ENCODE peak calls at places on chromosome 20, in six cellular contexts. Y is PC-3, F is GM12878, B is HepG2, E is neural progenitor cell, H is mammary epithelial cell. X is an unnamed sample.

GRCh38 chr20:15768370-15768741 is 804.9 kb downstream of the KIF16B start:
- DNase-seq in Y (peak; percentile 60), F (no peak), B (no peak), E (no peak), H (no peak), X (no peak)

GRCh38 chr20:5945963-5946362 is 4.4 kb downstream of the TRMT6 start:
- DNase-seq in Y (peak; percentile 89), F (no peak), B (no peak), E (no peak), H (peak; percentile 86), X (peak; percentile 50)

GRCh38 chr20:3629893-3630292 is 33.3 kb downstream of the GFRA4 start:
- DNase-seq in Y (no peak), F (no peak), B (no peak), E (no peak), H (no peak), X (peak; percentile 8)

GRCh38 chr20:38805958-38806854 is 709 bp downstream of the PPP1R16B start:
- DNase-seq in Y (no peak), F (no peak), B (no peak), E (peak; percentile 42), H (no peak), X (no peak)

GRCh38 chr20:21719592-21720214 is 14.2 kb downstream of the PAX1 start:
- DNase-seq in Y (peak; percentile 84), F (peak; percentile 12), B (peak; percentile 68), E (peak; percentile 71), H (peak; percentile 33), X (peak; percentile 33)

GRCh38 chr20:63697357-63697867 is 960 bp downstream of the TNFRSF6B start:
- DNase-seq in Y (peak; percentile 21), F (no peak), B (no peak), E (no peak), H (peak; percentile 47), X (no peak)

GRCh38 chr20:56952258-56952929 is 314.0 kb downstream of the BMP7 start:
- DNase-seq in Y (no peak), F (no peak), B (no peak), E (no peak), H (no peak), X (no peak)

GRCh38 chr20:60365063-60365640 is 406.9 kb downstream of the CDH26 start:
- DNase-seq in Y (no peak), F (no peak), B (no peak), E (peak; percentile 51), H (no peak), X (no peak)

GRCh38 chr20:46725186-46726165 is 16.0 kb downstream of the SLC2A10 start:
- DNase-seq in Y (no peak), F (no peak), B (no peak), E (no peak), H (no peak), X (no peak)
- H3K9ac ChIP-seq in Y (no peak overlapping the region), F (no peak overlapping the region), B (no peak overlapping the region), E (no peak overlapping the region), H (no peak overlapping the region), X (no peak overlapping the region)

DNA sequence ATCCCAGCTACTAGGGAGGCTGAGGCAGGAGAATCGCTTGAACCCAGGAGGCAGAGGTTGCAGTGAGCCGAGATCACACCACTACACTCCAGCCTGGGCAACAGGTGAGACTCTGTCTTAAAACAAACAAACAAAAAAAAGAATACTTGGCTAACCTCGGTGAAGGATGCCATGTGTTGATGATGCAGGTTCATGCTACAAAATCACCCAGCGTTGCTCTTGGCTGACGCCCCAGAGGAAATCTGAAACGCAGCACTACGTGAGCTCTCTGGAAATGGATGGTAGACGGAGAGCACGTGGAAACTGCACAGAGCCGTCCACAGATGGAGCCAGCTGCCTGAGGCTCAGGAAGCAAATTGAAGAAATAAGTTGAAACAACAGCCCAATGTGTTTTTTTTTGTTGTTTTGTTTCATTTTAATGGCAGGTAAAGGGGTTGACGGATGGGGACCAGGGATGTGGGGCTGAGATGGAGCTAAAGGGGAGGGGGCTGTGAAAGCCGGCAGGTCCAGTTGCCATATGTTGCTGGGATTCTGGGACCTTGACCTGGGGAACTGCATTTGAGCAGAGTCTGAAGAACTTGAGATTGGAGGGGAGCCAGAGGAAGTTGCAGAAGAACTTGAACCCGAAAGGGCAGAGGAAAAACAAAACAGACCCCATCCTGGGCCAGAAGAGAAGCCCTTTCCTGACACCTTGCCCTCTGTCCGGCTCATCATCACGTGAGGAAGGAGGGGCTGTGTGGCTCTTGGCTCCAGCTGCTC is 12.8 kb upstream of the MANBAL start:
- DNase-seq in Y (peak; percentile 28), F (no peak), B (peak; percentile 49), E (no peak), H (peak; percentile 66), X (peak; percentile 95)
- TF ChIP-seq CTCF in Y (peak; percentile 45), F (peak; percentile 69), B (peak; percentile 77), E (no peak), H (peak; percentile 28), X (peak; percentile 56)

GRCh38 chr20:62522748-62523396 is 47.1 kb upstream of the GATA5 start:
- DNase-seq in Y (no peak), F (no peak), B (no peak), E (no peak), H (no peak), X (no peak)

GRCh38 chr20:62519826-62520225 is 44.0 kb upstream of the GATA5 start:
- DNase-seq in Y (no peak), F (no peak), B (no peak), E (no peak), H (no peak), X (no peak)

GRCh38 chr20:62525014-62525413 is 49.2 kb upstream of the GATA5 start:
- DNase-seq in Y (no peak), F (no peak), B (no peak), E (no peak), H (no peak), X (no peak)

GRCh38 chr20:62524486-62524885 is 48.7 kb upstream of the GATA5 start:
- DNase-seq in Y (no peak), F (no peak), B (no peak), E (peak; percentile 46), H (no peak), X (peak; percentile 8)

GRCh38 chr20:62523473-62524203 is 47.8 kb upstream of the GATA5 start:
- DNase-seq in Y (peak; percentile 67), F (no peak), B (peak; percentile 80), E (peak; percentile 33), H (no peak), X (no peak)
- TF ChIP-seq EZH2 in Y (no peak), F (no peak), B (peak; percentile 9), E (no peak), H (no peak), X (no peak)

DNA sequence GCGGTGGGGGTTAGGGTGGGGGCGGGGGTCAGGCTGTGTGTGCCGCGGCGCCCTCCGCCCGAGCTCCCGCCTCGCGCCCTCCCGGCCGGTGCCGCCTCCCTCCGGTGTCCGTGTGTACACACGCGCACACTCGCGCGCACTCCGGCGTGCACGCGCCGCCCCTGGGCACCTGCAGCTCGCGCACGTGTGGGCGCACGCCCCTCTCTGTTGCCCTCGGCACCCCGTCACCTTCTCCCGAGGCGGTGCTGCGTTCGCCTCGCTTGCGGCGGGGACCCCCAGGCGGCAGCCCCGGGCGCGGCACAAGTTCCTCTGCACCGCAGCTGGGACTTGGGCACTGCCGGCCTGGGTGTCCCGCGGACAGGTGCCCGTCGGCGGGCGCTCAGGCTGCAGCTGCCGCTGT is 525 bp downstream of the MACROD2 start:
- DNase-seq in Y (peak; percentile 61), F (no peak), B (no peak), E (peak; percentile 74), H (peak; percentile 41), X (no peak)
- H3K9ac ChIP-seq in Y (peak overlapping the region; percentile 36), F (no peak overlapping the region), B (no peak overlapping the region), E (no peak overlapping the region), H (no peak overlapping the region), X (no peak overlapping the region)